ENCODE peak calls at places on chromosomes 7 and 10, in eight cellular contexts. One of them, this sample, is unnamed.

GRCh38 chr7:105787071-105787470 is 89.3 kb downstream of the ATXN7L1 start:
- DNase-seq in mammary epithelial cell: peak; percentile 83
- DNase-seq in M059J: peak; percentile 43
- DNase-seq in SHP77: no peak
- DNase-seq in MM.1S: no peak
- DNase-seq in pancreas: no peak
- DNase-seq in naive thymus-derived CD4-positive, alpha-beta T cell: no peak
- DNase-seq in fibroblast of pulmonary artery: no peak
- DNase-seq in this sample: no peak

GRCh38 chr10:125151824-125152634 is 8.3 kb downstream of the CTBP2 start:
- DNase-seq in mammary epithelial cell: no peak
- DNase-seq in M059J: no peak
- DNase-seq in SHP77: no peak
- DNase-seq in MM.1S: no peak
- DNase-seq in pancreas: peak; percentile 67
- DNase-seq in naive thymus-derived CD4-positive, alpha-beta T cell: no peak
- DNase-seq in fibroblast of pulmonary artery: no peak
- DNase-seq in this sample: no peak

GRCh38 chr10:50997461-50997860 is 76.8 kb upstream of the PRKG1 start:
- DNase-seq in mammary epithelial cell: no peak
- DNase-seq in M059J: no peak
- DNase-seq in SHP77: no peak
- DNase-seq in MM.1S: no peak
- DNase-seq in pancreas: no peak
- DNase-seq in naive thymus-derived CD4-positive, alpha-beta T cell: no peak
- DNase-seq in fibroblast of pulmonary artery: no peak
- DNase-seq in this sample: no peak

GRCh38 chr10:103592186-103593021 is 98.9 kb downstream of the NEURL1 start:
- DNase-seq in mammary epithelial cell: no peak
- DNase-seq in M059J: peak; percentile 43
- DNase-seq in SHP77: peak; percentile 33
- DNase-seq in MM.1S: peak; percentile 42
- DNase-seq in pancreas: no peak
- DNase-seq in naive thymus-derived CD4-positive, alpha-beta T cell: peak; percentile 20
- DNase-seq in fibroblast of pulmonary artery: peak; percentile 39
- DNase-seq in this sample: peak; percentile 20

GRCh38 chr10:50937230-50937907 is 51.9 kb upstream of the A1CF start:
- DNase-seq in mammary epithelial cell: peak; percentile 12
- DNase-seq in M059J: peak; percentile 40
- DNase-seq in SHP77: no peak
- DNase-seq in MM.1S: peak; percentile 21
- DNase-seq in pancreas: no peak
- DNase-seq in naive thymus-derived CD4-positive, alpha-beta T cell: no peak
- DNase-seq in fibroblast of pulmonary artery: peak; percentile 68
- DNase-seq in this sample: peak; percentile 45

GRCh38 chr7:120725376-120726039 is 132.4 kb downstream of the TSPAN12 start:
- DNase-seq in mammary epithelial cell: no peak
- DNase-seq in M059J: peak; percentile 28
- DNase-seq in SHP77: peak; percentile 36
- DNase-seq in MM.1S: peak; percentile 62
- DNase-seq in pancreas: no peak
- DNase-seq in naive thymus-derived CD4-positive, alpha-beta T cell: no peak
- DNase-seq in fibroblast of pulmonary artery: peak; percentile 62
- DNase-seq in this sample: peak; percentile 18

GRCh38 chr10:77087406-77087805 is 550.2 kb downstream of the KCNMA1 start:
- DNase-seq in mammary epithelial cell: peak; percentile 52
- DNase-seq in M059J: peak; percentile 16
- DNase-seq in SHP77: no peak
- DNase-seq in MM.1S: no peak
- DNase-seq in pancreas: no peak
- DNase-seq in naive thymus-derived CD4-positive, alpha-beta T cell: no peak
- DNase-seq in fibroblast of pulmonary artery: no peak
- DNase-seq in this sample: peak; percentile 43

GRCh38 chr10:18140957-18141888 is 999 bp downstream of the CACNB2 start:
- DNase-seq in mammary epithelial cell: peak; percentile 17
- DNase-seq in M059J: no peak
- DNase-seq in SHP77: no peak
- DNase-seq in MM.1S: no peak
- DNase-seq in pancreas: peak; percentile 27
- DNase-seq in naive thymus-derived CD4-positive, alpha-beta T cell: no peak
- DNase-seq in fibroblast of pulmonary artery: no peak
- DNase-seq in this sample: no peak

GRCh38 chr10:132788180-132788830 is 2.4 kb upstream of the NKX6-2 start:
- DNase-seq in mammary epithelial cell: no peak
- DNase-seq in M059J: no peak
- DNase-seq in SHP77: no peak
- DNase-seq in MM.1S: no peak
- DNase-seq in pancreas: no peak
- DNase-seq in naive thymus-derived CD4-positive, alpha-beta T cell: no peak
- DNase-seq in fibroblast of pulmonary artery: peak; percentile 11
- DNase-seq in this sample: no peak

GRCh38 chr7:50628469-50629084 is 63.4 kb upstream of the DDC start:
- DNase-seq in mammary epithelial cell: no peak
- DNase-seq in M059J: no peak
- DNase-seq in SHP77: no peak
- DNase-seq in MM.1S: no peak
- DNase-seq in pancreas: peak; percentile 13
- DNase-seq in naive thymus-derived CD4-positive, alpha-beta T cell: no peak
- DNase-seq in fibroblast of pulmonary artery: no peak
- DNase-seq in this sample: no peak

GRCh38 chr10:114507449-114507848 is 103.1 kb upstream of the AFAP1L2 start:
- DNase-seq in mammary epithelial cell: peak; percentile 30
- DNase-seq in M059J: no peak
- DNase-seq in SHP77: no peak
- DNase-seq in MM.1S: no peak
- DNase-seq in pancreas: peak; percentile 90
- DNase-seq in naive thymus-derived CD4-positive, alpha-beta T cell: no peak
- DNase-seq in fibroblast of pulmonary artery: no peak
- DNase-seq in this sample: no peak

GRCh38 chr7:103859699-103860098 is 129.8 kb downstream of the RELN start:
- DNase-seq in mammary epithelial cell: no peak
- DNase-seq in M059J: peak; percentile 26
- DNase-seq in SHP77: no peak
- DNase-seq in MM.1S: no peak
- DNase-seq in pancreas: no peak
- DNase-seq in naive thymus-derived CD4-positive, alpha-beta T cell: no peak
- DNase-seq in fibroblast of pulmonary artery: no peak
- DNase-seq in this sample: no peak

GRCh38 chr7:35036361-35037171 is 719 bp downstream of the DPY19L1 start:
- DNase-seq in mammary epithelial cell: peak; percentile 42
- DNase-seq in M059J: peak; percentile 74
- DNase-seq in SHP77: peak; percentile 43
- DNase-seq in MM.1S: peak; percentile 36
- DNase-seq in pancreas: peak; percentile 60
- DNase-seq in naive thymus-derived CD4-positive, alpha-beta T cell: peak; percentile 29
- DNase-seq in fibroblast of pulmonary artery: peak; percentile 68
- DNase-seq in this sample: peak; percentile 37

GRCh38 chr10:62492012-62492869 is 118.1 kb downstream of the ZNF365 start:
- DNase-seq in mammary epithelial cell: peak; percentile 72
- DNase-seq in M059J: peak; percentile 40
- DNase-seq in SHP77: no peak
- DNase-seq in MM.1S: peak; percentile 48
- DNase-seq in pancreas: no peak
- DNase-seq in naive thymus-derived CD4-positive, alpha-beta T cell: peak; percentile 40
- DNase-seq in fibroblast of pulmonary artery: peak; percentile 44
- DNase-seq in this sample: no peak

GRCh38 chr7:68537228-68538071 is 1060.8 kb upstream of the AUTS2 start:
- DNase-seq in mammary epithelial cell: no peak
- DNase-seq in M059J: peak; percentile 54
- DNase-seq in SHP77: no peak
- DNase-seq in MM.1S: no peak
- DNase-seq in pancreas: no peak
- DNase-seq in naive thymus-derived CD4-positive, alpha-beta T cell: no peak
- DNase-seq in fibroblast of pulmonary artery: no peak
- DNase-seq in this sample: no peak

GRCh38 chr7:147570390-147570789 is 1020.2 kb upstream of the C7orf33 start:
- DNase-seq in mammary epithelial cell: peak; percentile 48
- DNase-seq in M059J: no peak
- DNase-seq in SHP77: no peak
- DNase-seq in MM.1S: no peak
- DNase-seq in pancreas: no peak
- DNase-seq in naive thymus-derived CD4-positive, alpha-beta T cell: no peak
- DNase-seq in fibroblast of pulmonary artery: peak; percentile 11
- DNase-seq in this sample: no peak

GRCh38 chr10:132281915-132282666 is 25.7 kb downstream of the STK32C start:
- DNase-seq in mammary epithelial cell: no peak
- DNase-seq in M059J: no peak
- DNase-seq in SHP77: peak; percentile 72
- DNase-seq in MM.1S: no peak
- DNase-seq in pancreas: no peak
- DNase-seq in naive thymus-derived CD4-positive, alpha-beta T cell: no peak
- DNase-seq in fibroblast of pulmonary artery: no peak
- DNase-seq in this sample: no peak

GRCh38 chr10:63236113-63236935 is 103.2 kb downstream of the NRBF2 start:
- DNase-seq in mammary epithelial cell: peak; percentile 85
- DNase-seq in M059J: peak; percentile 94
- DNase-seq in SHP77: no peak
- DNase-seq in MM.1S: peak; percentile 64
- DNase-seq in pancreas: no peak
- DNase-seq in naive thymus-derived CD4-positive, alpha-beta T cell: no peak
- DNase-seq in fibroblast of pulmonary artery: peak; percentile 86
- DNase-seq in this sample: peak; percentile 77

GRCh38 chr7:102935450-102936110 is 22.8 kb downstream of the LRRC17 start:
- DNase-seq in mammary epithelial cell: no peak
- DNase-seq in M059J: no peak
- DNase-seq in SHP77: no peak
- DNase-seq in MM.1S: no peak
- DNase-seq in pancreas: no peak
- DNase-seq in naive thymus-derived CD4-positive, alpha-beta T cell: no peak
- DNase-seq in fibroblast of pulmonary artery: peak; percentile 83
- DNase-seq in this sample: no peak

GRCh38 chr7:159269745-159270144 is 125.1 kb upstream of the VIPR2 start:
- DNase-seq in mammary epithelial cell: no peak
- DNase-seq in M059J: no peak
- DNase-seq in SHP77: no peak
- DNase-seq in MM.1S: no peak
- DNase-seq in pancreas: no peak
- DNase-seq in naive thymus-derived CD4-positive, alpha-beta T cell: no peak
- DNase-seq in fibroblast of pulmonary artery: no peak
- DNase-seq in this sample: no peak

GRCh38 chr10:79159141-79159619 is 90.4 kb downstream of the ZMIZ1 start:
- DNase-seq in mammary epithelial cell: no peak
- DNase-seq in M059J: peak; percentile 84
- DNase-seq in SHP77: no peak
- DNase-seq in MM.1S: no peak
- DNase-seq in pancreas: no peak
- DNase-seq in naive thymus-derived CD4-positive, alpha-beta T cell: no peak
- DNase-seq in fibroblast of pulmonary artery: peak; percentile 70
- DNase-seq in this sample: peak; percentile 71

GRCh38 chr7:120654241-120654640 is 203.7 kb downstream of the TSPAN12 start:
- DNase-seq in mammary epithelial cell: no peak
- DNase-seq in M059J: no peak
- DNase-seq in SHP77: no peak
- DNase-seq in MM.1S: no peak
- DNase-seq in pancreas: no peak
- DNase-seq in naive thymus-derived CD4-positive, alpha-beta T cell: no peak
- DNase-seq in fibroblast of pulmonary artery: no peak
- DNase-seq in this sample: no peak

GRCh38 chr10:49837096-49837495 is 75.0 kb upstream of the OGDHL start:
- DNase-seq in mammary epithelial cell: no peak
- DNase-seq in M059J: peak; percentile 3
- DNase-seq in SHP77: no peak
- DNase-seq in MM.1S: no peak
- DNase-seq in pancreas: no peak
- DNase-seq in naive thymus-derived CD4-positive, alpha-beta T cell: no peak
- DNase-seq in fibroblast of pulmonary artery: peak; percentile 7
- DNase-seq in this sample: no peak

GRCh38 chr7:45701701-45702460 is 127.7 kb downstream of the ADCY1 start:
- DNase-seq in mammary epithelial cell: no peak
- DNase-seq in M059J: no peak
- DNase-seq in SHP77: no peak
- DNase-seq in MM.1S: no peak
- DNase-seq in pancreas: no peak
- DNase-seq in naive thymus-derived CD4-positive, alpha-beta T cell: no peak
- DNase-seq in fibroblast of pulmonary artery: no peak
- DNase-seq in this sample: no peak

GRCh38 chr10:101330236-101331225 is 23.4 kb upstream of the BTRC start:
- DNase-seq in mammary epithelial cell: peak; percentile 71
- DNase-seq in M059J: peak; percentile 72
- DNase-seq in SHP77: peak; percentile 4
- DNase-seq in MM.1S: no peak
- DNase-seq in pancreas: no peak
- DNase-seq in naive thymus-derived CD4-positive, alpha-beta T cell: no peak
- DNase-seq in fibroblast of pulmonary artery: peak; percentile 54
- DNase-seq in this sample: peak; percentile 2

GRCh38 chr10:68492118-68492517 is 20.3 kb upstream of the DNA2 start:
- DNase-seq in mammary epithelial cell: no peak
- DNase-seq in M059J: no peak
- DNase-seq in SHP77: no peak
- DNase-seq in MM.1S: no peak
- DNase-seq in pancreas: no peak
- DNase-seq in naive thymus-derived CD4-positive, alpha-beta T cell: no peak
- DNase-seq in fibroblast of pulmonary artery: peak; percentile 49
- DNase-seq in this sample: no peak

GRCh38 chr7:148535227-148535626 is 55.3 kb upstream of the C7orf33 start:
- DNase-seq in mammary epithelial cell: peak; percentile 60
- DNase-seq in M059J: no peak
- DNase-seq in SHP77: no peak
- DNase-seq in MM.1S: peak; percentile 80
- DNase-seq in pancreas: no peak
- DNase-seq in naive thymus-derived CD4-positive, alpha-beta T cell: peak; percentile 10
- DNase-seq in fibroblast of pulmonary artery: peak; percentile 17
- DNase-seq in this sample: no peak

GRCh38 chr10:79184141-79184625 is 115.4 kb downstream of the ZMIZ1 start:
- DNase-seq in mammary epithelial cell: peak; percentile 81
- DNase-seq in M059J: peak; percentile 97
- DNase-seq in SHP77: peak; percentile 30
- DNase-seq in MM.1S: no peak
- DNase-seq in pancreas: peak; percentile 68
- DNase-seq in naive thymus-derived CD4-positive, alpha-beta T cell: no peak
- DNase-seq in fibroblast of pulmonary artery: peak; percentile 74
- DNase-seq in this sample: peak; percentile 72

GRCh38 chr10:88467835-88468485 is 115.2 kb downstream of the RNLS start:
- DNase-seq in mammary epithelial cell: peak; percentile 25
- DNase-seq in M059J: no peak
- DNase-seq in SHP77: no peak
- DNase-seq in MM.1S: no peak
- DNase-seq in pancreas: no peak
- DNase-seq in naive thymus-derived CD4-positive, alpha-beta T cell: no peak
- DNase-seq in fibroblast of pulmonary artery: peak; percentile 13
- DNase-seq in this sample: no peak

GRCh38 chr10:22630229-22631174 is 83.9 kb downstream of the PIP4K2A start:
- DNase-seq in mammary epithelial cell: peak; percentile 38
- DNase-seq in M059J: peak; percentile 61
- DNase-seq in SHP77: no peak
- DNase-seq in MM.1S: peak; percentile 94
- DNase-seq in pancreas: no peak
- DNase-seq in naive thymus-derived CD4-positive, alpha-beta T cell: no peak
- DNase-seq in fibroblast of pulmonary artery: peak; percentile 69
- DNase-seq in this sample: peak; percentile 26

GRCh38 chr10:59033622-59034021 is 142.8 kb upstream of the PHYHIPL start:
- DNase-seq in mammary epithelial cell: peak; percentile 12
- DNase-seq in M059J: peak; percentile 18
- DNase-seq in SHP77: no peak
- DNase-seq in MM.1S: no peak
- DNase-seq in pancreas: no peak
- DNase-seq in naive thymus-derived CD4-positive, alpha-beta T cell: no peak
- DNase-seq in fibroblast of pulmonary artery: peak; percentile 37
- DNase-seq in this sample: peak; percentile 51

GRCh38 chr7:31440511-31440910 is 73.4 kb upstream of the ITPRID1 start:
- DNase-seq in mammary epithelial cell: no peak
- DNase-seq in M059J: no peak
- DNase-seq in SHP77: no peak
- DNase-seq in MM.1S: no peak
- DNase-seq in pancreas: no peak
- DNase-seq in naive thymus-derived CD4-positive, alpha-beta T cell: no peak
- DNase-seq in fibroblast of pulmonary artery: no peak
- DNase-seq in this sample: no peak

GRCh38 chr7:20327047-20327446 is 3.7 kb upstream of the ITGB8 start:
- DNase-seq in mammary epithelial cell: peak; percentile 64
- DNase-seq in M059J: peak; percentile 56
- DNase-seq in SHP77: no peak
- DNase-seq in MM.1S: no peak
- DNase-seq in pancreas: no peak
- DNase-seq in naive thymus-derived CD4-positive, alpha-beta T cell: no peak
- DNase-seq in fibroblast of pulmonary artery: peak; percentile 63
- DNase-seq in this sample: peak; percentile 37

GRCh38 chr10:29257106-29257783 is 31.6 kb upstream of the LYZL1 start:
- DNase-seq in mammary epithelial cell: peak; percentile 40
- DNase-seq in M059J: peak; percentile 83
- DNase-seq in SHP77: no peak
- DNase-seq in MM.1S: no peak
- DNase-seq in pancreas: no peak
- DNase-seq in naive thymus-derived CD4-positive, alpha-beta T cell: no peak
- DNase-seq in fibroblast of pulmonary artery: peak; percentile 94
- DNase-seq in this sample: peak; percentile 94

This sample was measured in brain microvascular endothelial cell.